ENCODE peak calls at places on chromosomes 1 and 21, in five cellular contexts. M is AG09319; V is breast epithelium; Y is activated T-helper 1 cell treated with anti-CD3 and anti-CD28 coated beads, Interleukin-12 subunit alpha, Interleukin-12 subunit beta, Interleukin-2, Interleukin-4 antibody, amounts not matched to agents 30 ng/mL and 10 ng/mL and 1 ng/mL, durations not matched to agents 14 hours and 24 hours and 36 hours; I is testis. H is an unnamed sample.

GRCh38 chr1:5596651-5597050 is 395.6 kb downstream of the NPHP4 start:
- DNase-seq in M (no peak), V (no peak), Y (no peak), I (no peak), H (no peak)

GRCh38 chr1:40316595-40317393 is at the start of gene COL9A2:
- DNase-seq in M (no peak), V (peak; percentile 41), Y (peak; percentile 37), I (no peak), H (no peak)

GRCh38 chr21:42563261-42564045 is 49.8 kb downstream of the SLC37A1 start:
- DNase-seq in M (no peak), V (peak; percentile 65), Y (no peak), I (peak; percentile 11), H (no peak)

GRCh38 chr1:109986054-109986444 is 1.5 kb downstream of the AHCYL1 start:
- DNase-seq in M (no peak), V (no peak), Y (no peak), I (no peak), H (no peak)

GRCh38 chr1:202149566-202149965 is 5.0 kb upstream of the ARL8A start:
- DNase-seq in M (no peak), V (no peak), Y (no peak), I (no peak), H (no peak)

GRCh38 chr1:147099192-147099591 is 73.1 kb downstream of the PRKAB2 start:
- DNase-seq in M (no peak), V (no peak), Y (no peak), I (no peak), H (no peak)

GRCh38 chr21:33403128-33403785 is at the start of gene IFNGR2:
- DNase-seq in M (no peak), V (no peak), Y (peak; percentile 10), I (peak; percentile 43), H (peak; percentile 40)

GRCh38 chr1:34113362-34113761 is 51.7 kb downstream of the CSMD2 start:
- DNase-seq in M (no peak), V (no peak), Y (no peak), I (peak; percentile 25), H (no peak)

GRCh38 chr1:154803203-154803920 is 66.7 kb downstream of the KCNN3 start:
- DNase-seq in M (no peak), V (no peak), Y (no peak), I (no peak), H (no peak)

GRCh38 chr1:218711021-218711420 is 365.9 kb downstream of the TGFB2 start:
- DNase-seq in M (no peak), V (no peak), Y (no peak), I (no peak), H (peak; percentile 50)

GRCh38 chr1:151199860-151200581 is 1.7 kb downstream of the PIP5K1A start:
- DNase-seq in M (peak; percentile 18), V (no peak), Y (no peak), I (no peak), H (peak; percentile 90)

GRCh38 chr1:248805905-248806304 is 19.8 kb downstream of the SH3BP5L start:
- DNase-seq in M (no peak), V (no peak), Y (no peak), I (no peak), H (peak; percentile 18)

GRCh38 chr21:41662761-41663160 is 104.1 kb downstream of the RIPK4 start:
- DNase-seq in M (no peak), V (no peak), Y (no peak), I (no peak), H (no peak)

GRCh38 chr1:115575661-115576060 is 66.1 kb upstream of the VANGL1 start:
- DNase-seq in M (no peak), V (no peak), Y (no peak), I (no peak), H (no peak)

GRCh38 chr1:7068552-7068951 is 283.3 kb downstream of the CAMTA1 start:
- DNase-seq in M (no peak), V (no peak), Y (no peak), I (no peak), H (no peak)

GRCh38 chr1:162166934-162167615 is 97.6 kb downstream of the NOS1AP start:
- DNase-seq in M (no peak), V (no peak), Y (no peak), I (no peak), H (no peak)

GRCh38 chr1:214842856-214843255 is 239.7 kb upstream of the KCNK2 start:
- DNase-seq in M (no peak), V (no peak), Y (no peak), I (no peak), H (no peak)

GRCh38 chr1:65509912-65510680 is 89.6 kb downstream of the LEPR start:
- DNase-seq in M (no peak), V (no peak), Y (no peak), I (no peak), H (peak; percentile 65)

GRCh38 chr1:110630770-110631663 is 24.9 kb upstream of the KCNA2 start:
- DNase-seq in M (peak; percentile 5), V (peak; percentile 41), Y (peak; percentile 84), I (peak; percentile 84), H (peak; percentile 68)

GRCh38 chr21:45539046-45539795 is 3.0 kb downstream of the SLC19A1 start:
- DNase-seq in M (no peak), V (no peak), Y (no peak), I (no peak), H (no peak)

GRCh38 chr1:12692967-12693782 is 22.7 kb upstream of the AADACL3 start:
- DNase-seq in M (no peak), V (no peak), Y (no peak), I (no peak), H (peak; percentile 37)

GRCh38 chr1:13556224-13556764 is 27.3 kb upstream of the PDPN start:
- DNase-seq in M (no peak), V (no peak), Y (no peak), I (no peak), H (no peak)

H was measured in choroid plexus epithelial cell.